ENCODE peak calls at places on chromosomes 12 and 14, in eight cellular contexts. P is activated CD4-positive, CD25-positive, alpha-beta regulatory T cell; S is activated naive CD4-positive, alpha-beta T cell treated with anti-CD3 and anti-CD28 coated beads for 36 hours; H is HT-29; O is activated T-cell treated with anti-CD3 and anti-CD28 coated beads for 1 hour; X is amniotic stem cell; C is T47D; A is lower leg skin. K is an unnamed sample.
A peak's percentile ranks its signal among the peaks of the same experiment; 100 is the strongest.

GRCh38 chr14:92987713-92988510 is 65.0 kb downstream of the CHGA start:
- DNase-seq in X (no peak), H (no peak), O (no peak), A (no peak), C (no peak), S (no peak), P (no peak), K (no peak)

GRCh38 chr12:41189395-41190251 is 1.5 kb downstream of the PDZRN4 start:
- DNase-seq in S (no peak), A (no peak), C (peak; percentile 32), P (no peak), X (no peak), O (no peak), H (no peak), K (no peak)

GRCh38 chr14:35337557-35338255 is 45.5 kb downstream of the PSMA6 start:
- DNase-seq in O (no peak), P (no peak), A (no peak), C (peak; percentile 32), H (no peak), S (no peak), X (no peak), K (no peak)

GRCh38 chr14:100132903-100133510 is 26.4 kb downstream of the DEGS2 start:
- DNase-seq in A (no peak), X (no peak), P (no peak), S (no peak), O (no peak), H (no peak), C (no peak), K (no peak)

GRCh38 chr14:61704554-61704953 is 9.2 kb downstream of the HIF1A start:
- DNase-seq in O (no peak), A (no peak), X (no peak), C (no peak), S (no peak), P (no peak), H (no peak), K (no peak)

GRCh38 chr12:124609041-124609984 is 41.9 kb upstream of the NCOR2 start:
- DNase-seq in A (peak; percentile 97), O (peak; percentile 76), S (peak; percentile 93), P (peak; percentile 15), C (peak; percentile 93), X (no peak), H (peak; percentile 98), K (peak; percentile 39)

GRCh38 chr12:108079731-108080130 is 49.4 kb upstream of the WSCD2 start:
- DNase-seq in S (no peak), A (no peak), P (no peak), O (no peak), C (no peak), H (no peak), X (no peak), K (no peak)

GRCh38 chr14:99930420-99931274 is 134.6 kb upstream of the EVL start:
- DNase-seq in H (peak; percentile 4), O (no peak), A (peak; percentile 76), X (no peak), P (no peak), C (no peak), S (peak; percentile 86), K (no peak)

GRCh38 chr12:130186631-130187269 is 24.5 kb downstream of the FZD10 start:
- DNase-seq in A (no peak), C (no peak), O (no peak), P (no peak), S (no peak), X (no peak), H (no peak), K (no peak)

GRCh38 chr12:32659908-32660440 is 19.1 kb upstream of the DNM1L start:
- DNase-seq in X (no peak), H (no peak), C (peak; percentile 27), O (no peak), S (no peak), P (no peak), A (no peak), K (no peak)

GRCh38 chr12:71755146-71755892 is 656 bp downstream of the RAB21 start:
- DNase-seq in S (peak; percentile 86), H (peak; percentile 64), A (peak; percentile 91), C (peak; percentile 41), P (peak; percentile 27), O (peak; percentile 36), X (peak; percentile 19), K (peak; percentile 22)

GRCh38 chr14:92760524-92760805 is 12.0 kb upstream of the LGMN start:
- DNase-seq in A (no peak), O (no peak), S (no peak), P (no peak), X (no peak), H (no peak), C (no peak), K (no peak)

GRCh38 chr14:55152052-55152753 is 23.2 kb downstream of the LGALS3 start:
- DNase-seq in S (no peak), P (no peak), A (no peak), C (no peak), X (no peak), O (no peak), H (no peak), K (no peak)

GRCh38 chr14:55355922-55356321 is 55.7 kb downstream of the ATG14 start:
- DNase-seq in S (no peak), P (no peak), X (no peak), A (no peak), C (no peak), O (no peak), H (no peak), K (no peak)

GRCh38 chr14:52023518-52023917 is 34.2 kb downstream of the RTRAF start:
- DNase-seq in X (peak; percentile 49), H (no peak), P (no peak), S (no peak), C (no peak), O (no peak), A (no peak), K (no peak)

GRCh38 chr14:103058209-103059055 is 1.1 kb upstream of the CDC42BPB start:
- DNase-seq in C (peak; percentile 37), X (no peak), P (no peak), A (no peak), S (no peak), H (peak; percentile 7), O (no peak), K (no peak)

K was measured in stimulated activated CD4-positive, alpha-beta T cell treated with anti-CD3 and anti-CD28 coated beads, Interleukin-1b, Interleukin-23, amount 100 ng/mL, for 1 hour.